ENCODE peak calls at places on chromosomes 3 and 15, in four cellular contexts. One of them, this sample, is unnamed.

GRCh38 chr3:194174980-194175379 is 39.0 kb downstream of the HES1 start:
- DNase-seq in K562: no peak
- DNase-seq in HCT116: no peak
- DNase-seq in HepG2: no peak
- DNase-seq in this sample: no peak

GRCh38 chr15:56672721-56673120 is 60.6 kb downstream of the ZNF280D start:
- DNase-seq in HCT116: no peak
- DNase-seq in K562: no peak
- DNase-seq in HepG2: no peak
- DNase-seq in this sample: no peak

GRCh38 chr3:14377838-14378169 is 24.6 kb upstream of the SLC6A6 start:
- DNase-seq in HCT116: no peak
- DNase-seq in HepG2: no peak
- DNase-seq in K562: no peak
- DNase-seq in this sample: no peak

GRCh38 chr15:42284551-42284950 is 11.3 kb upstream of the TMEM87A start:
- DNase-seq in HepG2: no peak
- DNase-seq in HCT116: no peak
- DNase-seq in K562: no peak
- DNase-seq in this sample: no peak

GRCh38 chr15:71653986-71654713 is 156.2 kb upstream of the NR2E3 start:
- DNase-seq in HepG2: peak
- DNase-seq in HCT116: no peak
- DNase-seq in K562: no peak
- DNase-seq in this sample: no peak

GRCh38 chr15:45391746-45392711 is 13.7 kb upstream of the GATM start:
- DNase-seq in HCT116: no peak
- DNase-seq in HepG2: no peak
- DNase-seq in K562: no peak
- DNase-seq in this sample: no peak

GRCh38 chr3:107506458-107506857 is 16.3 kb upstream of the BBX start:
- DNase-seq in HepG2: no peak
- DNase-seq in K562: no peak
- DNase-seq in HCT116: no peak
- DNase-seq in this sample: no peak

GRCh38 chr15:56496635-56497034 is 31.7 kb upstream of the MNS1 start:
- DNase-seq in K562: peak
- DNase-seq in HepG2: peak
- DNase-seq in HCT116: peak
- DNase-seq in this sample: peak

GRCh38 chr3:60931452-60931851 is 319.8 kb downstream of the FHIT start:
- DNase-seq in K562: no peak
- DNase-seq in HepG2: no peak
- DNase-seq in HCT116: no peak
- DNase-seq in this sample: no peak

GRCh38 chr15:67796728-67797127 is 28.6 kb upstream of the SKOR1 start:
- DNase-seq in HepG2: no peak
- DNase-seq in K562: no peak
- DNase-seq in HCT116: no peak
- DNase-seq in this sample: no peak

GRCh38 chr15:40956543-40956982 is 3.3 kb downstream of the CHAC1 start:
- DNase-seq in K562: no peak
- DNase-seq in HepG2: no peak
- DNase-seq in HCT116: no peak
- DNase-seq in this sample: no peak

GRCh38 chr3:49794431-49794830 is 5.2 kb downstream of the CDHR4 start:
- DNase-seq in K562: no peak
- DNase-seq in HepG2: no peak
- DNase-seq in HCT116: no peak
- DNase-seq in this sample: no peak

GRCh38 chr3:189304465-189305341 is 132.9 kb downstream of the TPRG1 start:
- DNase-seq in HepG2: no peak
- DNase-seq in HCT116: no peak
- DNase-seq in K562: no peak
- DNase-seq in this sample: peak

GRCh38 chr3:58464875-58465274 is 27.0 kb upstream of the KCTD6 start:
- DNase-seq in HCT116: peak
- DNase-seq in HepG2: no peak
- DNase-seq in K562: no peak
- DNase-seq in this sample: no peak

DNA sequence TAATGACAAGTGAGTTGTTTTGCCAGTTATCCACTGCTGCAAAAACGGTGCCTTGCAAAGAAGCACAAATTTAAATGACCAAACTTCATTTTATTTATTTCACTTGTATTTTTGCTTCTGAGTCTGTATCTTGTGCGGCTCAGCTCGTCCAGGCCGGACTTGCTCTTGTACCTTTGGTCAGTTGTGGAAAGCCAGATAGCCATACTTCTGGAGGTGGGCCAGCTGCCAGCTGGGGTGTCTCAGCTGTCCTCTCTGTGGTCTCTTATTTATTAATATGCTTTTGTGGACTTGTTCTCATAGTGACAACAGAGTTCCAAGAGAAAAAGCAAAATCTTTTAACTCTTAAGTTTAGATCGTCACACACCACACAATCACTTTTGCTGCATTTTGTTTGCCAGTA is 87.7 kb downstream of the IL1RAP start:
- DNase-seq in HCT116: no peak
- DNase-seq in K562: no peak
- DNase-seq in HepG2: no peak
- DNase-seq in this sample: no peak
- TF ChIP-seq SIN3A in HCT116: no peak
- TF ChIP-seq SIN3A in K562: no peak
- TF ChIP-seq SIN3A in HepG2: no peak
- TF ChIP-seq SIN3A in this sample: no peak

GRCh38 chr3:192801985-192802384 is 74.6 kb upstream of the FGF12 start:
- DNase-seq in HCT116: no peak
- DNase-seq in HepG2: no peak
- DNase-seq in K562: no peak
- DNase-seq in this sample: no peak

GRCh38 chr3:192804502-192804901 is 77.2 kb upstream of the FGF12 start:
- DNase-seq in HepG2: no peak
- DNase-seq in HCT116: no peak
- DNase-seq in K562: no peak
- DNase-seq in this sample: no peak

DNA sequence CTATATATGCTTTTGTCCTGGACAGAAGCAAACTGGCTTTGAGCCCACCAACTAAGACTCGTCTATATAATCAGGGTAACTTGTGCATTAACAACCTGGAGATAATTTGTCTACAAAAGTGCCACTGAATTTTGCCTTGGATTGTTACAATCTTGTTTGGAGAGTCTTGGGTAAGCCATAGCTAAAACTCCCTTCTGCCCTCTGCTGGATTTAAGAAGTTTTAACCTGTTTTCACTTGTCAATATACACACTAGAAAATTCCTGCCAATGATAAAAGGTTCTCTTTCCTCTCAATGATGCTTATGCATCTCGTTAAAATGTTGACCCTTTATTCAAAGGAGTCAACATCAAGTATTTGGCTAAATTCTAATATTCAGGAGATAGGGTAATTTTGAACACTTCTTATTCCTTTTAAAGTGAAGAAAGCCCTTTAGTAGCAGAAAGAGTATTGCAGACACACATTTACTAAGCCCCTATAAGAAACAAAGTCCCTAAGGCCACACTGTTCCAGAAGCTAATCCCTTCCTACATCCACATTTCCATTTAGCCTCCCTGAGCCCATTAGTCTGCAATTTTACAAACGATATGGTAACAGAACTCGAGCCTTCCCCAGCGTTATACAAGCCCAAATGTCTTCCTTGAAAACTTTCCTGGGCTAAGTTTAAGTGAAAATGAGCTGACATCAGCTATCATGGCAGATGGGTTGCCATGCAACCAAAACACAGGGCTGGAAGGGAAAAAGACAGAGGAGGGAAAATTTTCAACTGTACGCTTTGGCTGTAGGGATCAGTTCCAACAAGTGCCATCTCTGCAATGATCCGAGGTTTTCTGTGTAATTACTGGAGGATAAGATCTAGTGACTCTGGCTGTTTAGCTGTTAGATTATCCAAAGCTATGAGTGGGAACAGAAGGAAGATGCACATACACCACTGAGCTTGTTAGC is 75.9 kb upstream of the FGF12 start:
- DNase-seq in K562: peak
- DNase-seq in HCT116: peak
- DNase-seq in HepG2: peak
- DNase-seq in this sample: no peak
- TF ChIP-seq TCF7L2 in K562: no peak
- TF ChIP-seq TCF7L2 in HCT116: no peak
- TF ChIP-seq TCF7L2 in HepG2: no peak
- TF ChIP-seq TCF7L2 in this sample: no peak

GRCh38 chr3:150286390-150287147 is 121.5 kb upstream of the TSC22D2 start:
- DNase-seq in HepG2: peak
- DNase-seq in K562: peak
- DNase-seq in HCT116: peak
- DNase-seq in this sample: no peak
- TF ChIP-seq SIN3A in HepG2: no peak
- TF ChIP-seq SIN3A in K562: no peak
- TF ChIP-seq SIN3A in HCT116: no peak
- TF ChIP-seq SIN3A in this sample: no peak

GRCh38 chr15:60353245-60353940 is 44.4 kb downstream of the ANXA2 start:
- DNase-seq in K562: no peak
- DNase-seq in HCT116: no peak
- DNase-seq in HepG2: no peak
- DNase-seq in this sample: no peak
- TF ChIP-seq TCF7L2 in K562: no peak
- TF ChIP-seq TCF7L2 in HCT116: no peak
- TF ChIP-seq TCF7L2 in HepG2: no peak
- TF ChIP-seq TCF7L2 in this sample: no peak

DNA sequence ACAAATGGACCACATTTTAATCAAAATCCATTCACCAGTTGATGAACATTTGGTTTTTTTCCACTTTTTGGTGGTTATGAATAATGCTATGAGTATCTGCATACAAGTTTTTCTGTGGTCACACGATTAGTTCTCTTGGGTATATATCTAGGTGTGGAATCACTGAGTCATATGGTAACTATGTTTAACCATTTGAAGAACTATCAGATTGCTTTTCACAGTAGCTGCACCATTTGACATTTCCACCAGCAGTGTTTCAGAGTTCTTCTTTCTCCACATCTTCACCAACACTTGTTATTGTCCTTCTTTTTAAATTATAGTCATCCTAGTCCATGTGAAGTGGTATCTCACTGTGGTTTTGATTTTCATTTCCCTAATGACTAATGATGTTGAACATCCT is 33.3 kb upstream of the ATG7 start:
- DNase-seq in K562: no peak
- DNase-seq in HCT116: peak
- DNase-seq in HepG2: no peak
- DNase-seq in this sample: peak
- TF ChIP-seq SIN3A in K562: no peak
- TF ChIP-seq SIN3A in HCT116: no peak
- TF ChIP-seq SIN3A in HepG2: no peak
- TF ChIP-seq SIN3A in this sample: no peak

This sample was measured in Panc1.